ENCODE peak calls at places on chromosomes 4 and X, in four cellular contexts. X, G, O and M are unnamed samples.

GRCh38 chr4:1192091-1192492 is 19.7 kb upstream of the SPON2 start:
- DNase-seq in X (no peak), O (peak), G (peak), M (peak)

GRCh38 chr4:145279122-145279960 is 99.0 kb upstream of the OTUD4 start:
- DNase-seq in X (peak), O (no peak), G (no peak), M (no peak)

GRCh38 chrX:18793601-18794089 is 86.2 kb downstream of the PPEF1 start:
- DNase-seq in O (no peak), X (no peak), G (no peak), M (no peak)

GRCh38 chr4:183729430-183730328 is 70.6 kb downstream of the TRAPPC11 start:
- DNase-seq in X (no peak), G (no peak), O (no peak), M (peak)

GRCh38 chr4:122716825-122717448 is 15.6 kb upstream of the BBS12 start:
- DNase-seq in O (peak), X (peak), G (no peak), M (peak)

GRCh38 chr4:71026086-71026485 is 32.6 kb downstream of the DCK start:
- DNase-seq in X (peak), O (no peak), G (no peak), M (peak)

GRCh38 chr4:24369630-24370029 is 214.7 kb downstream of the DHX15 start:
- DNase-seq in O (no peak), X (no peak), G (no peak), M (no peak)

GRCh38 chr4:117400039-117400835 is 314.9 kb upstream of the TRAM1L1 start:
- DNase-seq in G (no peak), X (no peak), O (no peak), M (peak)

GRCh38 chrX:112779139-112779538 is 61.5 kb downstream of the AMOT start:
- DNase-seq in X (no peak), O (no peak), G (no peak), M (no peak)

GRCh38 chr4:8921465-8921864 is 49.8 kb upstream of the HMX1 start:
- DNase-seq in O (no peak), X (no peak), G (no peak), M (no peak)

GRCh38 chrX:781216-782211 is 150.9 kb downstream of the SHOX start:
- DNase-seq in O (no peak), X (no peak), G (no peak), M (no peak)

GRCh38 chrX:13383907-13384306 is 64.1 kb upstream of the ATXN3L start:
- DNase-seq in G (no peak), O (no peak), X (no peak), M (no peak)

GRCh38 chr4:36237366-36238353 is 6.7 kb downstream of the ARAP2 start:
- DNase-seq in X (no peak), G (no peak), O (no peak), M (no peak)

GRCh38 chr4:168711197-168712120 is 214.6 kb downstream of the PALLD start:
- DNase-seq in O (no peak), G (no peak), X (no peak), M (no peak)

GRCh38 chrX:23223169-23223568 is 111.5 kb upstream of the PTCHD1 start:
- DNase-seq in O (no peak), X (no peak), G (no peak), M (no peak)

GRCh38 chr4:39044947-39045734 is 12.9 kb upstream of the TMEM156 start:
- DNase-seq in G (peak), X (peak), O (peak), M (no peak)

GRCh38 chr4:78784255-78784654 is 8.1 kb downstream of the BMP2K start:
- DNase-seq in G (no peak), O (no peak), X (peak), M (no peak)

DNA sequence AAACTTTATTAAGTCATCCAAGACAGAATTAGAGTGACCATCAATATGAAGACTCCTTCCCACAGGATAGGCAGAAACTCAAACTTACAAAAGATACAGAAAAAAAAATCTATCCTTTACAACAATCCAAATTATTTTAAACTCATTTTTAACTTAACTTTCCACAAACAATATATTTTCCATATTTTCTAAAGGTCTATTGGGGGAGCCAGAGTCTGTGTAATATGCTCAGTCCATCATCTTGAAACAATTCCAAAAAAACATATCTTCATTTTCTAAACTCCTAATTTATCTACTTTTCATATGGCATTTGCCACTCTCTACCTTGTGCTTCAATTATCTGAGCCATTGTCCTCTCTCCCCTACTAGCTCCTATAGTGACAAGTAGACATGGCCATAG is 378.1 kb downstream of the PDGFC start:
- DNase-seq in X (no peak), O (no peak), G (no peak), M (no peak)
- TF ChIP-seq CTCF in X (no peak), O (no peak), G (no peak), M (no peak)

DNA sequence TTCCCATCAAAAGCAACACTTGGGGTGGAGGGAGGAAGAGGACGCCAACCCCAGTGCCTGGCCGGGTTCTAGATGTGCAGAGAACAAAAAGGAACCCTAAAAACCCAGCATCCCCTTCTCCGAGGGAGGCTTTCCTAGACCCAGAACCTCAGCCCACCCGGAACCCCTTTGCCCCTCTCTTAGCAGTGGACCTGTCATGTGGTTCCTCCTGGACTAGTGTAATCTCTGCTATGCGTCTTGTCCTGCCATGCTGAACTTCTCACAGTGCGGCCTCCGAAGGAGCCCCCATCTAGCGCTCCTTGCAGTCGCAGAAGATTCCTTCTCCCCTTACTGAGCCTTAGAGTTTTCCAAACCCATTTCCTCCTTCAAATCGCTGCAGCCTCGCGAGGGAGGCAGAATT is 1.1 kb upstream of the PRRG3 start:
- DNase-seq in O (no peak), G (no peak), X (no peak), M (no peak)
- H3K4me3 ChIP-seq in O (no peak), G (no peak), X (no peak), M (no peak)

GRCh38 chr4:98491862-98492554 is 166.4 kb downstream of the TSPAN5 start:
- DNase-seq in X (no peak), G (no peak), O (no peak), M (no peak)

GRCh38 chr4:98498774-98499173 is 159.6 kb downstream of the TSPAN5 start:
- DNase-seq in G (no peak), O (no peak), X (no peak), M (no peak)

GRCh38 chr4:98501383-98501782 is 157.0 kb downstream of the TSPAN5 start:
- DNase-seq in G (no peak), O (no peak), X (no peak), M (no peak)

GRCh38 chr4:98493305-98493704 is 165.1 kb downstream of the TSPAN5 start:
- DNase-seq in G (no peak), O (no peak), X (no peak), M (no peak)

DNA sequence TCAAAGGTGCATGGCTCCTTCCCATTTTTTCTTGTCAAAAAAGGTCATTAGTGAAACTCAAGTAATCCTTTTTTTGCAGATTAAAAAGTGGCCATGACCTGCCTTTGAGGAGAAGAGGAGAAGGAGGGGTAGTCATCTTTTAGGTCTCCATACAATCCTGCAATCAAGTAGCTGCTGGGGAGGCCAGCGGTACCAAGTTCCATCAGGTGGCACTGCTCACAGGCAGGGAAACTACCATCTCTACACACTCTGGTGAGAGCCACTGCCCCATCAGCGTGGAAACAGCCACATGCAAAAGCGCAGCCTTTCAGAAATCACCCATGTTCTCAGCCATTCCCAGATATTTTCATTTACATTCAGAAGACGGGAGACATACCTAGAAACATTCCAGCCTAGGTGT is 162.0 kb downstream of the TSPAN5 start:
- DNase-seq in X (no peak), O (no peak), G (no peak), M (no peak)
- TF ChIP-seq CTCF in X (no peak), O (no peak), G (no peak), M (no peak)

DNA sequence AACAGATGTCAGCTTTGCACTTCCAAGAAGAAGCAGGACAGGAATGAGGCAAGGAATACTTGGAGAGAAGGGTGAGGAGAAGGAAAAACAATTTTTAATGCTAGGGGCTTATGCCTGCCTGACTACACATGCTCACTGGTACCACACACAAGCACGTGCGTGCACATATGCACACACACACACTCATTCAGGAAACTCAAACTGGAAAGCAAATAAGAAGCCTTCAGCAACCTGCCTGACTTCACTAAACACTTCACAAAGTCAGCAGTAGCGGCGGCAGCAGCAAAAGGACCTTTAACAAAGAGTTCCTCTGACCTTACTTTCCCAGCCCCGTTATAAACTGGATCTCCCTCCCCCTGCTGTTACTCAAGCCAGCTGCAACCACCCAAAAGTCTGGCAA is 3.4 kb downstream of the ZDHHC9 start:
- DNase-seq in O (no peak), X (no peak), G (no peak), M (no peak)
- H3K4me3 ChIP-seq in O (no peak), X (no peak), G (no peak), M (no peak)

GRCh38 chr4:11535333-11535732 is 106.6 kb upstream of the HS3ST1 start:
- DNase-seq in X (no peak), G (no peak), O (no peak), M (no peak)
- TF ChIP-seq CTCF in X (no peak), G (no peak), O (no peak), M (no peak)

GRCh38 chrX:80334583-80334982 is 85.7 kb upstream of the TENT5D start:
- DNase-seq in G (no peak), X (no peak), O (no peak), M (no peak)
- H3K4me3 ChIP-seq in G (peak), X (peak), O (peak), M (peak)

GRCh38 chr4:153640476-153640802 is 43.6 kb upstream of the TLR2 start:
- DNase-seq in O (no peak), X (no peak), G (no peak), M (no peak)

GRCh38 chr4:153638011-153638410 is 46.1 kb upstream of the TLR2 start:
- DNase-seq in O (no peak), G (no peak), X (no peak), M (no peak)

GRCh38 chr4:153637201-153637600 is 46.9 kb upstream of the TLR2 start:
- DNase-seq in G (no peak), X (no peak), O (no peak), M (no peak)

GRCh38 chr4:153639556-153640475 is 44.3 kb upstream of the TLR2 start:
- DNase-seq in O (no peak), X (no peak), G (no peak), M (no peak)

GRCh38 chr4:153638999-153639398 is 45.1 kb upstream of the TLR2 start:
- DNase-seq in X (no peak), O (no peak), G (no peak), M (no peak)
- TF ChIP-seq CTCF in X (no peak), O (no peak), G (no peak), M (no peak)

DNA sequence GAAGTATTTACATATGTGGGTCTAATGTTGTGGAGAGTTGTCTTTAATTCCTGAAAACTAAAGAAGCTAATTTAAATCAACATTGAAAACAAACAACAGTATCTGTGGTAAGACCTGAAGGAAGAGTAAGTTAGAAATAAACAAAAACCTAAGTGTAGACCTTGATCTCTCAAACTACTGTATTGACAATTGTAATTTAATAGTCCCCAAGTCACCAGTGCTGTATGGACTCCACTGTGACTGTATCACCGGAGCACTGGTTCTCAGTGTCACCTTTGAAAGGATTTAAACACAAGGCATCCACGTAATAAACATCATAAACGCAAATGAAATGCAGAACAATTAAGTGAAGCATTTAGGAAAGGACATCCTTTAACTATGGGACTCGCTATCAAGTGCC is 46.4 kb downstream of the OCRL start:
- DNase-seq in G (no peak), O (no peak), X (no peak), M (no peak)
- H3K4me3 ChIP-seq in G (no peak), O (no peak), X (no peak), M (no peak)